ENCODE peak calls at places on chromosomes 11 and 22, in five cellular contexts. P, N, Z, M and X are unnamed samples. For H3K36me3, the result is how much of the 10 kb centered on the place peaks cover.

GRCh38 chr22:40853330-40853729 is 3.1 kb downstream of the ST13 start:
- DNase-seq in P (no peak), N (no peak), Z (no peak), M (no peak), X (no peak)

GRCh38 chr11:83697518-83697917 is 411.4 kb upstream of the CCDC90B start:
- DNase-seq in P (no peak), N (no peak), Z (no peak), M (no peak), X (no peak)

GRCh38 chr11:18011633-18012313 is 1.1 kb downstream of the SERGEF start:
- DNase-seq in P (no peak), N (no peak), Z (no peak), M (no peak), X (no peak)

GRCh38 chr11:69055212-69055586 is 6.5 kb downstream of the TPCN2 start:
- DNase-seq in P (no peak), N (no peak), Z (no peak), M (no peak), X (no peak)

GRCh38 chr22:22388055-22388454 is 120.5 kb downstream of the ZNF280B start:
- DNase-seq in P (no peak), N (no peak), Z (no peak), M (no peak), X (no peak)

GRCh38 chr11:79198898-79199250 is 242.0 kb downstream of the TENM4 start:
- DNase-seq in P (no peak), N (peak), Z (no peak), M (no peak), X (no peak)

GRCh38 chr11:117366875-117367274 is 39.2 kb downstream of the CEP164 start:
- DNase-seq in P (no peak), N (no peak), Z (no peak), M (no peak), X (no peak)

GRCh38 chr22:23649071-23649501 is 17.0 kb upstream of the DRICH1 start:
- DNase-seq in P (no peak), N (no peak), Z (no peak), M (no peak), X (no peak)

GRCh38 chr11:118918686-118919280 is 6.9 kb downstream of the BCL9L start:
- DNase-seq in P (no peak), N (no peak), Z (no peak), M (no peak), X (no peak)

GRCh38 chr11:36065436-36065835 is 121.6 kb downstream of the LDLRAD3 start:
- DNase-seq in P (no peak), N (peak), Z (no peak), M (no peak), X (no peak)

GRCh38 chr11:113188433-113188834 is 125.9 kb upstream of the TTC12 start:
- DNase-seq in P (no peak), N (no peak), Z (no peak), M (no peak), X (no peak)

GRCh38 chr11:113193894-113194293 is 120.5 kb upstream of the TTC12 start:
- DNase-seq in P (no peak), N (no peak), Z (peak), M (no peak), X (no peak)

GRCh38 chr11:113192121-113192925 is 122.1 kb upstream of the TTC12 start:
- DNase-seq in P (no peak), N (no peak), Z (no peak), M (no peak), X (no peak)

GRCh38 chr11:113193077-113193476 is 121.3 kb upstream of the TTC12 start:
- DNase-seq in P (no peak), N (no peak), Z (peak), M (no peak), X (no peak)

DNA sequence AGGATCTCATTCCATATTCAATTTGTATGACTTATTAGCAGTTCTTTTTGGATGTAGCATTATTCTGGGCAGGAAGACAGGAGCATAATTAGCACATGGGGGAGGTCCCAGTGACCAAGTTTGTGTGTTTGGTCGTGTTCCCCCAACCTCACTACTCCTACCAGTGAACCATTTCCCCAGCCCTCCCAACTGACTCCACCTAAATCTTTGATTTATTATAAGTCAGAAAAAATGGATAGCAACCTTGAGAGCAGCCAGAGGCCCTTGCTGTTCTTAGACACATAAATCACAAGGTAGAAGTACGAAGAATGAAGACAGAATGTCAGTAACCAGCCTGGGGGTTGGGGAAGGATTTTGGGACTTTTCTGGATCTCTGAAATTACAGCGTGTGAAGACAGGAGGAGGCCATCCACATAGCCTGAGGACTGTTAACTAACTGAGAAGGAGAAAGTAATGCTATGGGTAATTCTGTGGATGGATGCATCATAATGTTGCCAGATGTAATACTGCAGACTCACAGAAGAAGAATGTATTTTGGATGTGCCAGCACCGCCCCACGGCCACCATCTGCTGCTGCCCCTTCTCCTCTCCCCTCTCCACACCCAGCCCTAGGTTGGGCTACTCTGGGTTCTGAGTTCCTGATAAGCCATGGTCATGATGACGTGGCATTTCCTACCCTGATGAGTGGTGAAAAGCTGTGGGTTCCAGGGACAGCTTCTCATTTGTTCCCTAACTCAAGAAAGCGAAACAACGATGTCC is 124.3 kb upstream of the TTC12 start:
- DNase-seq in P (no peak), N (peak), Z (no peak), M (peak), X (no peak)
- H3K27ac ChIP-seq in P (no peak), N (no peak), Z (no peak), M (peak), X (no peak)

DNA sequence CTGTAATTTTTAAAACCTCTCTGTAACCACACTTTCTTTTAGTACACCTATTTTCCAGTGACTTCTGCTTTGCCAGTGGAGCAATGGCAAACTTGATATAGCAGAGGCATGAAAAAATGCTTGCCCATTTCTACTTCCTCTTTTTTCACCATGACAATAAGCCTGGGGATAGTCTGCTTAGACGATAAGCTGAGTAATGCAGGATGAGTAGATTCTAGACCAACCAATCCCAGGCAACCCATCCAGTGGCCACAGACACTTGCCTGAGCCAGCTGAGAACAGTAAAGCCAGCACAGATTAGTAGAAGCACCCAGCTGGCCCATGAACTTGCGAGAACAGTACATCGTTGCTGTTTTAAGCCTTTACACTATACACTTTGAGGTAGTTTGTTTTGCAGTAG is 37.5 kb downstream of the DDI1 start:
- DNase-seq in P (no peak), N (peak), Z (no peak), M (no peak), X (no peak)
- H3K4me3 ChIP-seq in P (no peak), N (no peak), Z (no peak), M (no peak), X (no peak)

DNA sequence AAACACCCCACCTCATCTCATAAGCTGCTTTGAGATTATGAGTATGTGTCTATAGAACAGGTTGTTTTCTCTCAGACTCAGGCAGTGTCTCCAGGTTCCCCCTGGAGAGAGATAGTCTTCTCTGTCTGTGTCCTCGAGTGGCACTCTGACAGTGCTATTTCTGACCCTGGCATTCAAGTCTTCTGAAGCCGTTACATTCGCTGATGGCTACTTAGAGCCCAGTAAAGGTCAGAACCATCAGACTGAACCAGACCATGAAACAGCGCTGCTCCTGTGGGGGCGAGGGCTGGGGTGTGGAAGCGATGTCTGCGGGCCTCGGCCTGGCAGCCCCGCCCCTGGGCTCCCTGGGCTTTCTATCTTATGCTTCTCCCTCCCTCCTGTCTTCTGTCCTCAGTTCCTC is 23.5 kb downstream of the SHISA8 start:
- DNase-seq in P (no peak), N (no peak), Z (no peak), M (no peak), X (no peak)
- H3K36me3 ChIP-seq in P (under half), N (under half), Z (half or more), M (under half), X (under half)

GRCh38 chr11:416051-416756 is 1.4 kb upstream of the SIGIRR start:
- DNase-seq in P (no peak), N (no peak), Z (no peak), M (no peak), X (no peak)
- H3K27ac ChIP-seq in P (peak), N (no peak), Z (peak), M (no peak), X (peak)

GRCh38 chr11:72753341-72754148 is 1.3 kb upstream of the ARAP1 start:
- DNase-seq in P (no peak), N (no peak), Z (no peak), M (no peak), X (no peak)
- H3K4me3 ChIP-seq in P (no peak), N (no peak), Z (no peak), M (no peak), X (no peak)

DNA sequence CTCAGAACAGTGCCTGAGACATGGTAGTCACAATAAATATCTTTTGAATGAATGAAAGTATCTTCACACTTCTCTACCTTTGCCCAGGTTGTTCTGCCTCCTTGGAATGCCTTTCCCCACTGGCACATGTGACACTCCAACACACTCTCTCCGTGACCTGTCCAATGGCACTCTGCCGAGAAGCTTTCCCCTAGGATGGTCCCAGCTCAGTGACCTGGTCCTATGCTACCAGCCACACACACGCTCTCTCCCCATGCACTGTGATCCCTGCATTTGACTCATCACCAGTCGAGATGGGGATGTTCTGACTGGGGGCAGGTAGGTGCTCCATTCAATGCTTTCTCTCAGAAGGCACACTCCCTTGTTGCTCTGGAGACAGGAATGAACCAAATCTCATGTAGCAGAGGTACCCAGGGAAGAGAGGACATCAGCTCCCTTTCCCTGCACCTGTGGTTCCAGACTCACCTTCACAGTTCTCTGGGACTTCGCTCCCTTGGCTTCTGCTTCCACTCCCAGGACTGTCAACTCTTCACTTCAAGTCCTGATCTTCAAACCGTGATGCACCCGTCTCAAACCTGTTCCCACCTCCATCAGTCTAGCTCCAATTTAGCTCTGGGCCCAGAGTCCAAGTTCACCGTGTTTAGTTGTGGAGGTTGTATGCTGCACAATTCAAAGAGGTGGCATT is 30.7 kb upstream of the LMO1 start:
- DNase-seq in P (no peak), N (no peak), Z (no peak), M (no peak), X (no peak)
- H3K36me3 ChIP-seq in P (under half), N (under half), Z (under half), M (under half), X (under half)

GRCh38 chr22:42074846-42075245 is 798 bp downstream of the PHETA2 start:
- DNase-seq in P (no peak), N (no peak), Z (no peak), M (no peak), X (no peak)
- H3K27ac ChIP-seq in P (no peak), N (no peak), Z (peak), M (no peak), X (peak)